ENCODE peak calls at places on chromosomes 1 and 21, in nine cellular contexts. B is neuronal stem cell; U is AG08396; S is GM04503; O is NCI-H774; T is effector memory CD8-positive, alpha-beta T cell; H is stimulated activated CD8-positive, alpha-beta memory T cell treated with anti-CD3 and anti-CD28 coated beads, Interleukin-4, amount 100 ng/mL, for 1 hour; L is stimulated activated naive CD8-positive, alpha-beta T cell treated with anti-CD3 and anti-CD28 coated beads, Interleukin-15, Interleukin-2, amounts not matched to agents 100 U/mL and 50 U/mL, for 24 hours; Y is hippocampal formation. E is an unnamed sample.

GRCh38 chr1:239718571-239718970 is 332.2 kb downstream of the CHRM3 start:
- DNase-seq in B (no peak), U (no peak), S (no peak), O (no peak), T (no peak), H (no peak), L (no peak), Y (no peak), E (no peak)

GRCh38 chr1:188669715-188670114 is 1807.9 kb downstream of the BRINP3 start:
- DNase-seq in B (no peak), U (no peak), S (no peak), O (no peak), T (no peak), H (no peak), L (no peak), Y (no peak), E (no peak)

GRCh38 chr21:16536661-16537359 is 807.0 kb downstream of the USP25 start:
- DNase-seq in B (no peak), U (no peak), S (no peak), O (peak), T (no peak), H (no peak), L (no peak), Y (peak), E (no peak)

GRCh38 chr1:173506437-173506836 is 29.3 kb downstream of the PRDX6 start:
- DNase-seq in B (no peak), U (no peak), S (no peak), O (no peak), T (no peak), H (no peak), L (no peak), Y (no peak), E (no peak)

GRCh38 chr21:39673163-39673562 is 60.4 kb downstream of the B3GALT5 start:
- DNase-seq in B (no peak), U (no peak), S (no peak), O (no peak), T (no peak), H (no peak), L (no peak), Y (no peak), E (no peak)

GRCh38 chr1:67970088-67970487 is 80.3 kb downstream of the DIRAS3 start:
- DNase-seq in B (no peak), U (no peak), S (peak), O (no peak), T (no peak), H (no peak), L (no peak), Y (no peak), E (no peak)

GRCh38 chr1:23984417-23985186 is 4.5 kb upstream of the SRSF10 start:
- DNase-seq in B (no peak), U (peak), S (peak), O (no peak), T (no peak), H (no peak), L (no peak), Y (no peak), E (no peak)

GRCh38 chr1:18972531-18972930 is 16.1 kb upstream of the IFFO2 start:
- DNase-seq in B (no peak), U (no peak), S (no peak), O (no peak), T (peak), H (no peak), L (no peak), Y (no peak), E (no peak)

GRCh38 chr1:56817716-56818463 is 1.3 kb downstream of the FYB2 start:
- DNase-seq in B (no peak), U (no peak), S (no peak), O (no peak), T (no peak), H (no peak), L (no peak), Y (no peak), E (no peak)

GRCh38 chr1:112508242-112509004 is at the start of gene WNT2B:
- DNase-seq in B (no peak), U (peak), S (no peak), O (no peak), T (peak), H (no peak), L (peak), Y (no peak), E (no peak)

GRCh38 chr1:68143633-68144032 is 88.7 kb downstream of the WLS start:
- DNase-seq in B (no peak), U (no peak), S (no peak), O (no peak), T (no peak), H (no peak), L (no peak), Y (no peak), E (no peak)

GRCh38 chr1:206716519-206717236 is 32.0 kb downstream of the MAPKAPK2 start:
- DNase-seq in B (no peak), U (no peak), S (no peak), O (no peak), T (no peak), H (no peak), L (no peak), Y (no peak), E (no peak)

GRCh38 chr21:45887121-45887611 is 94.4 kb upstream of the COL6A1 start:
- DNase-seq in B (no peak), U (no peak), S (peak), O (peak), T (no peak), H (no peak), L (no peak), Y (peak), E (no peak)